ENCODE peak calls at places on chromosomes 2 and 18, in five cellular contexts. G is CD4-positive, alpha-beta memory T cell; O is suprapubic skin; B is naive thymus-derived CD4-positive, alpha-beta T cell; W is prostate gland. Q is an unnamed sample. For H3K27me3, the result is how much of the 10 kb centered on the place peaks cover.

GRCh38 chr2:130729311-130730299 is 735 bp downstream of the GPR148 start:
- DNase-seq in G (no peak), O (no peak), B (peak), W (no peak), Q (no peak)

GRCh38 chr2:228589115-228589514 is 407.6 kb upstream of the SPHKAP start:
- DNase-seq in G (no peak), O (no peak), B (no peak), W (no peak), Q (no peak)

GRCh38 chr2:109715302-109715937 is 78.7 kb upstream of the RGPD5 start:
- DNase-seq in G (no peak), O (peak), B (no peak), W (peak), Q (no peak)

GRCh38 chr2:37721219-37721600 is 49.8 kb upstream of the CDC42EP3 start:
- DNase-seq in G (no peak), O (no peak), B (no peak), W (no peak), Q (no peak)

GRCh38 chr2:88307817-88308216 is 137.7 kb downstream of the THNSL2 start:
- DNase-seq in G (no peak), O (no peak), B (no peak), W (no peak), Q (no peak)

GRCh38 chr18:56391933-56392590 is 246.3 kb downstream of the TXNL1 start:
- DNase-seq in G (no peak), O (no peak), B (no peak), W (no peak), Q (no peak)

GRCh38 chr2:61853086-61853847 is 593 bp downstream of the FAM161A start:
- DNase-seq in G (no peak), O (no peak), B (peak), W (peak), Q (peak)

GRCh38 chr2:131016826-131017596 is 76.2 kb downstream of the FAM168B start:
- DNase-seq in G (no peak), O (no peak), B (no peak), W (peak), Q (no peak)

GRCh38 chr2:136444323-136444722 is 321.0 kb upstream of the THSD7B start:
- DNase-seq in G (no peak), O (no peak), B (no peak), W (no peak), Q (no peak)

GRCh38 chr2:673615-674318 is 3.4 kb downstream of the TMEM18 start:
- DNase-seq in G (no peak), O (no peak), B (no peak), W (no peak), Q (no peak)

GRCh38 chr18:44507729-44508325 is 172.9 kb upstream of the SETBP1 start:
- DNase-seq in G (no peak), O (no peak), B (peak), W (no peak), Q (peak)

GRCh38 chr2:238456449-238456848 is 29.7 kb downstream of the ASB1 start:
- DNase-seq in G (no peak), O (no peak), B (no peak), W (no peak), Q (no peak)

GRCh38 chr2:134739879-134740301 is 21.1 kb upstream of the TMEM163 start:
- DNase-seq in G (no peak), O (no peak), B (no peak), W (no peak), Q (no peak)

GRCh38 chr2:18651842-18652774 is 62.7 kb upstream of the NT5C1B start:
- DNase-seq in G (no peak), O (no peak), B (no peak), W (no peak), Q (no peak)

GRCh38 chr18:51531496-51531895 is 334.0 kb upstream of the MEX3C start:
- DNase-seq in G (no peak), O (no peak), B (no peak), W (no peak), Q (no peak)

GRCh38 chr18:8354304-8354703 is 254.9 kb upstream of the RAB12 start:
- DNase-seq in G (no peak), O (no peak), B (no peak), W (no peak), Q (no peak)

GRCh38 chr18:11664286-11664685 is 24.8 kb upstream of the GNAL start:
- DNase-seq in G (no peak), O (no peak), B (no peak), W (no peak), Q (no peak)

GRCh38 chr2:127614246-127614645 is 31.7 kb upstream of the GPR17 start:
- DNase-seq in G (no peak), O (no peak), B (no peak), W (no peak), Q (no peak)

GRCh38 chr18:62566199-62566598 is 43.4 kb downstream of the ZCCHC2 start:
- DNase-seq in G (no peak), O (no peak), B (peak), W (peak), Q (peak)

GRCh38 chr2:241063587-241063986 is 38.5 kb downstream of the MTERF4 start:
- DNase-seq in G (no peak), O (no peak), B (peak), W (no peak), Q (no peak)

GRCh38 chr18:80202264-80202998 is 44.9 kb downstream of the PARD6G start:
- DNase-seq in G (no peak), O (no peak), B (no peak), W (no peak), Q (no peak)

GRCh38 chr2:119484834-119485233 is 39.4 kb downstream of the SCTR start:
- DNase-seq in G (no peak), O (no peak), B (no peak), W (no peak), Q (peak)
- H3K27me3 ChIP-seq in G (under half), O (under half), B (under half), W (under half), Q (under half)

DNA sequence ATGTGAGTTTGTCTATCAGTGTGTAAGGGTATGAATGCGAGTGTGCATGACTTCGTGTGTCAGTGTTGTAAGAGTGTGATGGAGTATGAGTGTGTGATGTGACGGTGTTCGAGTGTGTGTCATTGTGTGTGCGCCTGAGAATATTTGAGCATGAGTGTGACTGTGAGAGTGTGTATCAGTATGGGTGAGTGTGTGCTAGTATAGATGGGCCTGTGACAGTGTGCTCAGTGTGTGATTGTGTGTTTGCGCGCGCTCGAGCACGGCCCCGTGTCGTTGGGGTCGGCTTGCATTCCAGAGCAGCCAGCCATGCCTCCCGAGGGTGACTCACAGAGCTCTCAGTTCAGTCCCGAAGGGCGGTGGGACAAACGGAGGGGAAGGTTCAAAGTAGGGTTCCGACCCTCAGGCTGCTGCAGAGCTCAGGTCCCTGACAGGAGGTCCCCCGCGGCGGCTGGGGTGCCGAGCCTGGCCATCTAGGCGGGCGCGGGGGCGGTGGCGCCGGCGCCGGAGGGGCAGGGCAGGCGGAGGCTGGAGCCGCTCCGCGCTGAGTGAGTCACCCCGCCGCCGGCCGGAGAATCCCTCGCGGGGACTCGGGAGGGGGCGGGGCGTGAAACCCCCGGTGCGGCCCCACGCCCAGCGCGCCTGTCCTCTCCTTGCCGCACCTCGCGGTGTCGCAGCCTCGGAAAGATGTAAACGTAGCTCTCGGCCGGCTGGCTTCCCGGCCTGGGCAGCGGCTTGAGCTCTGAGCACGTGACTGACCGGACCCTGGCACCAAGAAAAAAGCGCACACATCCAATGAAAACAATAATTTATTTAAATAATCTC is 3.8 kb downstream of the DLX2 start:
- DNase-seq in G (peak), O (no peak), B (peak), W (no peak), Q (no peak)
- H3K27me3 ChIP-seq in G (half or more), O (half or more), B (half or more), W (half or more), Q (half or more)

GRCh38 chr2:64990823-64991222 is 1.6 kb downstream of the SLC1A4 start:
- DNase-seq in G (no peak), O (no peak), B (no peak), W (no peak), Q (no peak)
- H3K27me3 ChIP-seq in G (under half), O (under half), B (under half), W (under half), Q (under half)

GRCh38 chr2:239649309-239649708 is 248.5 kb upstream of the HDAC4 start:
- DNase-seq in G (no peak), O (no peak), B (no peak), W (no peak), Q (no peak)

GRCh38 chr2:239650674-239651073 is 249.9 kb upstream of the HDAC4 start:
- DNase-seq in G (no peak), O (no peak), B (no peak), W (no peak), Q (no peak)

GRCh38 chr2:239651859-239652258 is 251.0 kb upstream of the HDAC4 start:
- DNase-seq in G (no peak), O (no peak), B (no peak), W (no peak), Q (no peak)

GRCh38 chr2:239657992-239658391 is 257.2 kb upstream of the HDAC4 start:
- DNase-seq in G (no peak), O (no peak), B (no peak), W (no peak), Q (no peak)

DNA sequence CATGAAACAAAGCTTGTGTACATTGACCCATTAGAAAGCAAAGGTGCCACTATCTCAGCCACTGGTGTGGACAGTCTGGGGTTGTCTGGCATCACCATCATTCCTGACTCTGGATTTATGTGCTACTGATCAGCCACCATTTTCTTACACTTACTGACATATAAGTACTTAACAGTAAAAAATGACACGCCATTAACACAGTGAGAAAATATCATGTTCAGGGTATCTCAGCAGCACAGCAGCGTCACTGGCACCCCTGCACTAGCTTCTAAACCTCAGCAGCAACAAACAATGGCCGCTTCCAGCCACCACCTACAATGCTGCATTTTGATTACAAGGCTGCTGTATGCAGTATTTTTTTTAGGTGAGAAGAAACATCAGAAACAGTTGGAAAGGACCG is 253.4 kb upstream of the HDAC4 start:
- DNase-seq in G (no peak), O (no peak), B (no peak), W (no peak), Q (no peak)
- H3K27me3 ChIP-seq in G (under half), O (under half), B (under half), W (under half), Q (under half)

Q was measured in upper lobe of left lung.